ENCODE peak calls at places on chromosomes 12 and 14, in four cellular contexts. One of them, this sample, is unnamed.

GRCh38 chr14:51604078-51604477 is 47.6 kb upstream of the FRMD6 start:
- DNase-seq in Peyer's patch: no peak
- DNase-seq in HCT116: no peak
- DNase-seq in thyroid gland: no peak
- DNase-seq in this sample: no peak

GRCh38 chr12:52523825-52524224 is 3.6 kb upstream of the KRT5 start:
- DNase-seq in thyroid gland: no peak
- DNase-seq in HCT116: no peak
- DNase-seq in Peyer's patch: peak
- DNase-seq in this sample: peak

GRCh38 chr14:104425171-104425681 is 154.3 kb upstream of the C14orf180 start:
- DNase-seq in Peyer's patch: no peak
- DNase-seq in HCT116: no peak
- DNase-seq in thyroid gland: no peak
- DNase-seq in this sample: no peak

GRCh38 chr14:68935761-68936209 is 43.3 kb downstream of the ACTN1 start:
- DNase-seq in HCT116: no peak
- DNase-seq in Peyer's patch: no peak
- DNase-seq in thyroid gland: no peak
- DNase-seq in this sample: no peak

GRCh38 chr12:50220357-50221061 is 53.3 kb upstream of the CERS5 start:
- DNase-seq in Peyer's patch: no peak
- DNase-seq in thyroid gland: no peak
- DNase-seq in HCT116: no peak
- DNase-seq in this sample: no peak

GRCh38 chr12:109134186-109134917 is 18.0 kb downstream of the ACACB start:
- DNase-seq in thyroid gland: peak
- DNase-seq in Peyer's patch: no peak
- DNase-seq in HCT116: peak
- DNase-seq in this sample: no peak

GRCh38 chr14:25526290-25526689 is 476.3 kb upstream of the STXBP6 start:
- DNase-seq in Peyer's patch: no peak
- DNase-seq in thyroid gland: no peak
- DNase-seq in HCT116: no peak
- DNase-seq in this sample: no peak

GRCh38 chr12:46998811-46999368 is 80.5 kb upstream of the PCED1B start:
- DNase-seq in HCT116: no peak
- DNase-seq in thyroid gland: no peak
- DNase-seq in Peyer's patch: no peak
- DNase-seq in this sample: no peak

GRCh38 chr14:67265131-67265530 is 23.9 kb downstream of the PALS1 start:
- DNase-seq in HCT116: no peak
- DNase-seq in Peyer's patch: no peak
- DNase-seq in thyroid gland: no peak
- DNase-seq in this sample: no peak

GRCh38 chr12:114415525-114415868 is 9.6 kb upstream of the TBX5 start:
- DNase-seq in HCT116: no peak
- DNase-seq in Peyer's patch: no peak
- DNase-seq in thyroid gland: no peak
- DNase-seq in this sample: no peak

GRCh38 chr14:97924922-97925613 is 1127.9 kb downstream of the VRK1 start:
- DNase-seq in thyroid gland: no peak
- DNase-seq in HCT116: no peak
- DNase-seq in Peyer's patch: no peak
- DNase-seq in this sample: no peak

GRCh38 chr14:101225116-101225728 is 321.7 kb upstream of the RTL1 start:
- DNase-seq in Peyer's patch: no peak
- DNase-seq in thyroid gland: no peak
- DNase-seq in HCT116: no peak
- DNase-seq in this sample: peak

GRCh38 chr12:75533239-75533638 is 21.8 kb upstream of the KRR1 start:
- DNase-seq in HCT116: no peak
- DNase-seq in thyroid gland: no peak
- DNase-seq in Peyer's patch: no peak
- DNase-seq in this sample: no peak

GRCh38 chr12:105569886-105570285 is 239.4 kb downstream of the C12orf75 start:
- DNase-seq in HCT116: no peak
- DNase-seq in Peyer's patch: no peak
- DNase-seq in thyroid gland: no peak
- DNase-seq in this sample: no peak

GRCh38 chr12:100173111-100173510 is 27.5 kb upstream of the ACTR6 start:
- DNase-seq in HCT116: no peak
- DNase-seq in Peyer's patch: no peak
- DNase-seq in thyroid gland: no peak
- DNase-seq in this sample: no peak

GRCh38 chr14:69855180-69855817 is 23.9 kb upstream of the SMOC1 start:
- DNase-seq in thyroid gland: no peak
- DNase-seq in Peyer's patch: no peak
- DNase-seq in HCT116: no peak
- DNase-seq in this sample: no peak

GRCh38 chr12:59927041-59927440 is 331.2 kb downstream of the SLC16A7 start:
- DNase-seq in Peyer's patch: no peak
- DNase-seq in HCT116: no peak
- DNase-seq in thyroid gland: no peak
- DNase-seq in this sample: no peak

GRCh38 chr14:49982522-49982951 is 89.7 kb downstream of the ARF6 start:
- DNase-seq in thyroid gland: peak
- DNase-seq in HCT116: no peak
- DNase-seq in Peyer's patch: no peak
- DNase-seq in this sample: peak

GRCh38 chr12:102573237-102573636 is 92.9 kb upstream of the IGF1 start:
- DNase-seq in HCT116: no peak
- DNase-seq in thyroid gland: no peak
- DNase-seq in Peyer's patch: no peak
- DNase-seq in this sample: no peak

GRCh38 chr14:30005114-30005698 is 77.6 kb upstream of the PRKD1 start:
- DNase-seq in thyroid gland: no peak
- DNase-seq in Peyer's patch: no peak
- DNase-seq in HCT116: no peak
- DNase-seq in this sample: no peak

DNA sequence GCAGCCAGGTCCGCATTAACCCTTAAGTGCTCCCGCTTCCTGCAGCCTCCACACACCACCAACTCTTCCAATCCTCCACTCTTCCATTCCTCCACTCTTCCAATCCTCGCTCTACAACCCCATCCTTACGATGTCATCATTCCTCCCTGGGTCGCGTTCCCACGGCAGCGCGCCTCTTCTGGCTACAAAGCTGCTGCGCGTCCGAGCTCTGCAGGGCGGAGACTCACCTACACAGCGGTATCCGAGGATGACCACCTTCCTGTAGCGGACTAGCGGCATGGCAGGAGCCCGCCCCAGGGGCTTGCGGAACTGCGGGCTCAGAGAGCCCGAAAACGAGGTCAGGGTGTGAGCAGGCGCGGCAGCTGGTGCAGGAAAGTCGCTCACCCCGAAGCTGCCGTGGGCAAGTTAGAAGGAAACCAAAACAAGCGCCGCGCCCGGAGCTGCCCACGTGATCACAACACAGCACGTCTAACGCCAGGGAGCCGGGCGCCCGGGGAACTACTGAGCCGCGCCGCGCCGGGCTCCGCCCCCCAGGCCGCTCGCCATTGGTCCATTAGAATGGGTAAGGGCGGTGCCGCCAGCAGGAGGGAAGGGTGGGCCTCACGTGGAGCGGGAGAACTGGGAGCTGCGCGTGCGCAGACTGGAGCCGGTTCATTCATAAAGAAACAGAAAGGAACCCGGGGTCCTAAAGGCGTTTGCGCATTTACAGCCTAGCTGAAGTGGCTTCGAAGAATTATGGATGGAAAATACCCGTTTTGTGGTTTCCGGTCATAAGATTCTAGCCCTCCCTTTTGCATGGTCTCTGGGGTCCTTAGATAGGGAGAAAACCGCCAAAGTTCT is at the start of gene RHEBL1:
- DNase-seq in HCT116: peak
- DNase-seq in Peyer's patch: peak
- DNase-seq in thyroid gland: peak
- DNase-seq in this sample: peak
- TF ChIP-seq CTCF in HCT116: peak
- TF ChIP-seq CTCF in Peyer's patch: peak
- TF ChIP-seq CTCF in thyroid gland: no peak
- TF ChIP-seq CTCF in this sample: no peak

GRCh38 chr12:51391047-51391837 is at the start of gene GALNT6:
- DNase-seq in thyroid gland: peak
- DNase-seq in Peyer's patch: peak
- DNase-seq in HCT116: no peak
- DNase-seq in this sample: no peak
- TF ChIP-seq POLR2A in thyroid gland: no peak
- TF ChIP-seq POLR2A in Peyer's patch: peak
- TF ChIP-seq POLR2A in HCT116: no peak
- TF ChIP-seq POLR2A in this sample: no peak

DNA sequence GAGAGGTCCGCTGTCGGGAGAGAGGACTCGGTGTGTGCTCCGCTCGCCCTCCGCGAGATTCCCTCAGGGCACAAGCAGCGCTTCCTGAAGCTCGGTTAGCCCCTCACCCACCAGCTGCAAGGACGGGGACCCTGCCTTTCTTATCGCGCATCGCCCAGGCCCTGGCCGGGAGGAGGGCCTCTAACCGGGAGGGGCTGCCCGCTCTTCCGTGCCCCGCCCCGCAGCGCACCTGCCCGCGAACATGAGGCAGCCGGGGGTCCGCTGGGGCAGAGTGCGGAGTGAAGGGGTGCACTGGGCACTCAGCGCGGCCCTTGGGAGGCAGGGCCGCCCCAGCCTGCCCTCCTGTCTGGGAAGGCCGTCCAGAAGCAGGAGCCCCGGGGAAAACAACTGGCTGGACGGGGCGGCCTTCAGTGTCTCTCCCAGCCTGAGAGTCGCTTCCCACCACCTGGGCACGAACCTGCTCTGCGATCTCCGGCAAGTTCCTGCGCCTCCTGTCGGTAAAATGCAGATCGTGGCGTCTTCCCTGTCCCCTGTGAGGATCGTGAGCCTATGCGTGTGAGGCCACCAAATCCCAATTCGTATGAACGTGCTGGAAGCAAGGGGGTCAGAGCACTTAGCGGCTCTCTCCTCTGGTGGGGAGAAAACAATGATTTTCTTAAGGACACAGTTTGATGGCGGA is 28.0 kb upstream of the ADIPOR2 start:
- DNase-seq in HCT116: peak
- DNase-seq in Peyer's patch: peak
- DNase-seq in thyroid gland: peak
- DNase-seq in this sample: peak
- TF ChIP-seq CTCF in HCT116: peak
- TF ChIP-seq CTCF in Peyer's patch: peak
- TF ChIP-seq CTCF in thyroid gland: peak
- TF ChIP-seq CTCF in this sample: no peak

GRCh38 chr12:54989829-54990228 is 5.3 kb upstream of the TESPA1 start:
- DNase-seq in thyroid gland: no peak
- DNase-seq in HCT116: no peak
- DNase-seq in Peyer's patch: no peak
- DNase-seq in this sample: no peak

GRCh38 chr12:54988402-54989054 is 4.0 kb upstream of the TESPA1 start:
- DNase-seq in thyroid gland: peak
- DNase-seq in Peyer's patch: peak
- DNase-seq in HCT116: no peak
- DNase-seq in this sample: peak

GRCh38 chr12:54993181-54993835 is 8.7 kb upstream of the TESPA1 start:
- DNase-seq in Peyer's patch: peak
- DNase-seq in thyroid gland: peak
- DNase-seq in HCT116: peak
- DNase-seq in this sample: no peak

GRCh38 chr12:54991992-54992377 is 7.4 kb upstream of the TESPA1 start:
- DNase-seq in thyroid gland: no peak
- DNase-seq in HCT116: no peak
- DNase-seq in Peyer's patch: no peak
- DNase-seq in this sample: no peak

GRCh38 chr12:54991161-54991991 is 6.8 kb upstream of the TESPA1 start:
- DNase-seq in Peyer's patch: peak
- DNase-seq in HCT116: no peak
- DNase-seq in thyroid gland: no peak
- DNase-seq in this sample: no peak
- TF ChIP-seq POLR2A in Peyer's patch: no peak
- TF ChIP-seq POLR2A in HCT116: no peak
- TF ChIP-seq POLR2A in thyroid gland: no peak
- TF ChIP-seq POLR2A in this sample: no peak

GRCh38 chr14:90454041-90455000 is 57.5 kb downstream of the CALM1 start:
- DNase-seq in thyroid gland: peak
- DNase-seq in Peyer's patch: no peak
- DNase-seq in HCT116: peak
- DNase-seq in this sample: peak
- TF ChIP-seq CTCF in thyroid gland: no peak
- TF ChIP-seq CTCF in Peyer's patch: no peak
- TF ChIP-seq CTCF in HCT116: no peak
- TF ChIP-seq CTCF in this sample: no peak

GRCh38 chr14:57362356-57362755 is 28.0 kb upstream of the NAA30 start:
- DNase-seq in thyroid gland: no peak
- DNase-seq in HCT116: no peak
- DNase-seq in Peyer's patch: no peak
- DNase-seq in this sample: no peak
- TF ChIP-seq POLR2A in thyroid gland: no peak
- TF ChIP-seq POLR2A in HCT116: no peak
- TF ChIP-seq POLR2A in Peyer's patch: no peak
- TF ChIP-seq POLR2A in this sample: no peak

GRCh38 chr14:47439953-47440352 is 235.5 kb downstream of the MDGA2 start:
- DNase-seq in thyroid gland: no peak
- DNase-seq in Peyer's patch: no peak
- DNase-seq in HCT116: no peak
- DNase-seq in this sample: no peak

GRCh38 chr14:47438650-47439140 is 236.7 kb downstream of the MDGA2 start:
- DNase-seq in thyroid gland: no peak
- DNase-seq in Peyer's patch: no peak
- DNase-seq in HCT116: no peak
- DNase-seq in this sample: no peak

DNA sequence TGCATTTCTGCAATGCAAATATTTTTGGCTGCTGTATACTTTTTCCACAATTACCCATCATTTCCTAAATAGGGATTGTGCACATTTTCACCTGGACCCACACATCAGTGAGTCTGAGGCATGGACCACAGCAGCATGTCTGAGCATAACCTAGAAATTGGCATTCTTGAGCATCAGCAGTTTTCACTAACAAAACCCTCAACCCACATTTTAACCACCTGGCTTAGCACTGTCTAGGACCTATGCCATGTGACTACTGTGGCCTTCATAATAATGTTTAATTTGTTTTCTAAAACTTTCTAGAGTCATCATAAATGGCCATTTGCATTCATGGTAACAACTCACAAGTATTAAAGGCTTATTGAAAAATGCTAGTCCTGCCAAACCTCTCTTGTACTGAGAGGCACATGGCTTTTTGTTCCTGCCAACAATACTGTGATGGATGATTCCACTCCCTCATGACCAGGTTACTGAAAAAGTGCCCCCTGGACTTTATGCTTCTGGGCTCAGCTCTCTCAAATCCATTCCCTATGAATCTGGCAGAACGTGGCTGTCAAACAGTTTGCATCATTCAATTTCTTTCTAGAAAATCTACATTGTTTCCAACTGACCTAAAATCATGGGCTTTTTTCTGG is 240.0 kb downstream of the MDGA2 start:
- DNase-seq in Peyer's patch: no peak
- DNase-seq in HCT116: no peak
- DNase-seq in thyroid gland: no peak
- DNase-seq in this sample: no peak
- TF ChIP-seq CTCF in Peyer's patch: no peak
- TF ChIP-seq CTCF in HCT116: no peak
- TF ChIP-seq CTCF in thyroid gland: no peak
- TF ChIP-seq CTCF in this sample: no peak